ENCODE peak calls at places on chromosomes 16 and 17, in ten cellular contexts. H is A549; I is kidney glomerular epithelial cell; V is activated naive CD8-positive, alpha-beta T cell treated with anti-CD3 and anti-CD28 coated beads for 36 hours; K is epithelial cell of esophagus; X is AML-193; C is stimulated activated CD8-positive, alpha-beta memory T cell treated with anti-CD3 and anti-CD28 coated beads, Interleukin-7, amount 100 ng/mL, for 1 hour; D is amniotic stem cell; B is T-helper 1 cell; E is T follicular helper cell. Y is an unnamed sample.

GRCh38 chr17:81683208-81683583 is 401 bp downstream of the ARL16 start:
- DNase-seq in H (no peak), I (no peak), V (no peak), K (no peak), X (no peak), C (no peak), D (no peak), B (no peak), E (no peak), Y (no peak)

GRCh38 chr16:22070361-22071351 is 21.7 kb upstream of the VWA3A start:
- DNase-seq in H (no peak), I (no peak), V (no peak), K (peak; percentile 59), X (no peak), C (no peak), D (no peak), B (no peak), E (no peak), Y (no peak)

GRCh38 chr16:67893791-67894399 is 841 bp downstream of the PSKH1 start:
- DNase-seq in H (no peak), I (no peak), V (no peak), K (peak; percentile 50), X (no peak), C (no peak), D (no peak), B (no peak), E (no peak), Y (no peak)

GRCh38 chr16:56372938-56373337 is 52.4 kb downstream of the AMFR start:
- DNase-seq in H (no peak), I (no peak), V (no peak), K (no peak), X (no peak), C (no peak), D (no peak), B (no peak), E (no peak), Y (no peak)

GRCh38 chr17:12789075-12789975 is at the start of gene ARHGAP44:
- DNase-seq in H (peak; percentile 64), I (peak; percentile 32), V (peak; percentile 34), K (peak; percentile 63), X (no peak), C (no peak), D (no peak), B (no peak), E (no peak), Y (peak; percentile 72)

GRCh38 chr16:5509794-5510193 is 412.2 kb upstream of the EEF2KMT start:
- DNase-seq in H (no peak), I (no peak), V (no peak), K (no peak), X (no peak), C (no peak), D (no peak), B (no peak), E (no peak), Y (no peak)

GRCh38 chr17:44780845-44781480 is 22.2 kb downstream of the ADAM11 start:
- DNase-seq in H (no peak), I (no peak), V (no peak), K (no peak), X (no peak), C (no peak), D (no peak), B (no peak), E (no peak), Y (no peak)

GRCh38 chr16:83715217-83715920 is 92.4 kb upstream of the HSBP1 start:
- DNase-seq in H (no peak), I (no peak), V (no peak), K (no peak), X (no peak), C (no peak), D (no peak), B (no peak), E (no peak), Y (no peak)

GRCh38 chr17:71799657-71800056 is 321.2 kb upstream of the SOX9 start:
- DNase-seq in H (no peak), I (no peak), V (no peak), K (no peak), X (no peak), C (no peak), D (no peak), B (no peak), E (no peak), Y (no peak)

GRCh38 chr17:38922538-38923291 is 2.7 kb upstream of the LASP1NB start:
- DNase-seq in H (no peak), I (peak; percentile 13), V (no peak), K (peak; percentile 33), X (no peak), C (no peak), D (peak; percentile 18), B (no peak), E (no peak), Y (peak; percentile 68)

GRCh38 chr16:52725043-52725442 is 178.1 kb upstream of the TOX3 start:
- DNase-seq in H (no peak), I (no peak), V (no peak), K (no peak), X (no peak), C (no peak), D (no peak), B (no peak), E (no peak), Y (no peak)

GRCh38 chr16:57564571-57565270 is 22.3 kb downstream of the ADGRG5 start:
- DNase-seq in H (no peak), I (no peak), V (no peak), K (peak; percentile 29), X (no peak), C (no peak), D (no peak), B (no peak), E (no peak), Y (no peak)

GRCh38 chr16:9275816-9276354 is 184.4 kb downstream of the HAPSTR1 start:
- DNase-seq in H (no peak), I (no peak), V (no peak), K (no peak), X (no peak), C (no peak), D (no peak), B (no peak), E (no peak), Y (no peak)

GRCh38 chr17:78019367-78019975 is 61.0 kb downstream of the TNRC6C start:
- DNase-seq in H (no peak), I (peak; percentile 38), V (no peak), K (peak; percentile 57), X (peak; percentile 60), C (no peak), D (peak; percentile 9), B (no peak), E (no peak), Y (no peak)

GRCh38 chr16:49012961-49013726 is 268.5 kb downstream of the CBLN1 start:
- DNase-seq in H (no peak), I (no peak), V (no peak), K (no peak), X (no peak), C (no peak), D (no peak), B (no peak), E (no peak), Y (no peak)

GRCh38 chr17:40809721-40810421 is 10.1 kb upstream of the KRT28 start:
- DNase-seq in H (no peak), I (no peak), V (no peak), K (no peak), X (no peak), C (no peak), D (no peak), B (no peak), E (no peak), Y (no peak)

GRCh38 chr16:85329999-85330693 is 217.9 kb upstream of the CIBAR2 start:
- DNase-seq in H (no peak), I (no peak), V (no peak), K (no peak), X (no peak), C (no peak), D (no peak), B (no peak), E (no peak), Y (no peak)

GRCh38 chr17:38590988-38591758 is 14.6 kb downstream of the SRCIN1 start:
- DNase-seq in H (no peak), I (peak; percentile 71), V (no peak), K (peak; percentile 21), X (peak; percentile 79), C (no peak), D (no peak), B (no peak), E (no peak), Y (peak; percentile 57)

GRCh38 chr17:10285896-10286295 is 86.9 kb downstream of the MYH13 start:
- DNase-seq in H (no peak), I (no peak), V (no peak), K (no peak), X (no peak), C (no peak), D (no peak), B (no peak), E (no peak), Y (no peak)

GRCh38 chr17:77601054-77601979 is 357.2 kb upstream of the TNRC6C start:
- DNase-seq in H (no peak), I (no peak), V (no peak), K (no peak), X (no peak), C (no peak), D (no peak), B (no peak), E (no peak), Y (no peak)

GRCh38 chr16:58128721-58129096 is 472 bp downstream of the CFAP20 start:
- DNase-seq in H (no peak), I (no peak), V (peak; percentile 29), K (no peak), X (no peak), C (no peak), D (no peak), B (peak; percentile 19), E (peak; percentile 12), Y (peak; percentile 28)

GRCh38 chr16:65336169-65336568 is 214.3 kb upstream of the CDH11 start:
- DNase-seq in H (no peak), I (peak; percentile 57), V (no peak), K (peak; percentile 66), X (no peak), C (no peak), D (no peak), B (no peak), E (no peak), Y (no peak)

GRCh38 chr17:35947156-35947585 is 3.7 kb upstream of the LYZL6 start:
- DNase-seq in H (peak; percentile 57), I (peak; percentile 28), V (peak; percentile 47), K (peak; percentile 59), X (peak; percentile 63), C (peak; percentile 20), D (no peak), B (peak; percentile 26), E (peak; percentile 6), Y (peak; percentile 65)

GRCh38 chr17:2259769-2260536 is 43.6 kb downstream of the SMG6 start:
- DNase-seq in H (no peak), I (no peak), V (peak; percentile 83), K (no peak), X (no peak), C (peak; percentile 17), D (no peak), B (peak; percentile 20), E (peak; percentile 34), Y (no peak)

GRCh38 chr17:63476857-63477470 is at the start of gene ACE:
- DNase-seq in H (peak; percentile 58), I (no peak), V (peak; percentile 55), K (peak; percentile 41), X (peak; percentile 9), C (no peak), D (no peak), B (no peak), E (peak; percentile 20), Y (peak; percentile 36)

GRCh38 chr16:2486645-2487516 is 12.0 kb downstream of the TBC1D24 start:
- DNase-seq in H (no peak), I (peak; percentile 14), V (peak; percentile 79), K (peak; percentile 47), X (peak; percentile 65), C (peak; percentile 61), D (no peak), B (peak; percentile 70), E (peak; percentile 73), Y (no peak)